ENCODE peak calls at places on chromosomes 6 and 20, in nine cellular contexts. One of them, this sample, is unnamed.

GRCh38 chr20:49433387-49433786 is 49.1 kb downstream of the KCNB1 start:
- DNase-seq in endodermal cell: no peak
- DNase-seq in K562: no peak
- DNase-seq in pancreas: no peak
- DNase-seq in AG09319: no peak
- DNase-seq in fibroblast of lung: no peak
- DNase-seq in brain microvascular endothelial cell: no peak
- DNase-seq in cardiac muscle cell: no peak
- DNase-seq in breast epithelium: no peak
- DNase-seq in this sample: no peak

GRCh38 chr6:41408982-41409381 is 73.6 kb downstream of the NCR2 start:
- DNase-seq in endodermal cell: peak
- DNase-seq in K562: no peak
- DNase-seq in pancreas: no peak
- DNase-seq in AG09319: no peak
- DNase-seq in fibroblast of lung: no peak
- DNase-seq in brain microvascular endothelial cell: no peak
- DNase-seq in cardiac muscle cell: no peak
- DNase-seq in breast epithelium: no peak
- DNase-seq in this sample: no peak

GRCh38 chr20:51108638-51109363 is 85.9 kb upstream of the KCNG1 start:
- DNase-seq in endodermal cell: no peak
- DNase-seq in K562: no peak
- DNase-seq in pancreas: no peak
- DNase-seq in AG09319: no peak
- DNase-seq in fibroblast of lung: no peak
- DNase-seq in brain microvascular endothelial cell: no peak
- DNase-seq in cardiac muscle cell: no peak
- DNase-seq in breast epithelium: no peak
- DNase-seq in this sample: no peak

GRCh38 chr6:100988391-100988999 is 107.4 kb upstream of the ASCC3 start:
- DNase-seq in endodermal cell: no peak
- DNase-seq in K562: no peak
- DNase-seq in pancreas: no peak
- DNase-seq in AG09319: no peak
- DNase-seq in fibroblast of lung: no peak
- DNase-seq in brain microvascular endothelial cell: no peak
- DNase-seq in cardiac muscle cell: no peak
- DNase-seq in breast epithelium: no peak
- DNase-seq in this sample: no peak

GRCh38 chr20:22456109-22456508 is 128.3 kb downstream of the FOXA2 start:
- DNase-seq in endodermal cell: peak
- DNase-seq in K562: no peak
- DNase-seq in pancreas: no peak
- DNase-seq in AG09319: no peak
- DNase-seq in fibroblast of lung: no peak
- DNase-seq in brain microvascular endothelial cell: no peak
- DNase-seq in cardiac muscle cell: no peak
- DNase-seq in breast epithelium: no peak
- DNase-seq in this sample: no peak

GRCh38 chr6:35008858-35009257 is 119.8 kb downstream of the ANKS1A start:
- DNase-seq in endodermal cell: no peak
- DNase-seq in K562: no peak
- DNase-seq in pancreas: no peak
- DNase-seq in AG09319: no peak
- DNase-seq in fibroblast of lung: no peak
- DNase-seq in brain microvascular endothelial cell: no peak
- DNase-seq in cardiac muscle cell: no peak
- DNase-seq in breast epithelium: no peak
- DNase-seq in this sample: no peak

GRCh38 chr6:125340946-125341345 is 39.2 kb upstream of the HDDC2 start:
- DNase-seq in endodermal cell: no peak
- DNase-seq in K562: no peak
- DNase-seq in pancreas: no peak
- DNase-seq in AG09319: no peak
- DNase-seq in fibroblast of lung: no peak
- DNase-seq in brain microvascular endothelial cell: no peak
- DNase-seq in cardiac muscle cell: no peak
- DNase-seq in breast epithelium: no peak
- DNase-seq in this sample: no peak

GRCh38 chr6:170029416-170030283 is 261.2 kb downstream of the DLL1 start:
- DNase-seq in endodermal cell: no peak
- DNase-seq in K562: no peak
- DNase-seq in pancreas: peak
- DNase-seq in AG09319: no peak
- DNase-seq in fibroblast of lung: no peak
- DNase-seq in brain microvascular endothelial cell: no peak
- DNase-seq in cardiac muscle cell: no peak
- DNase-seq in breast epithelium: peak
- DNase-seq in this sample: no peak

GRCh38 chr6:44869321-44869897 is 458.7 kb upstream of the RUNX2 start:
- DNase-seq in endodermal cell: no peak
- DNase-seq in K562: no peak
- DNase-seq in pancreas: no peak
- DNase-seq in AG09319: no peak
- DNase-seq in fibroblast of lung: no peak
- DNase-seq in brain microvascular endothelial cell: no peak
- DNase-seq in cardiac muscle cell: no peak
- DNase-seq in breast epithelium: no peak
- DNase-seq in this sample: no peak

GRCh38 chr6:140001851-140002301 is 627.4 kb upstream of the CITED2 start:
- DNase-seq in endodermal cell: no peak
- DNase-seq in K562: no peak
- DNase-seq in pancreas: no peak
- DNase-seq in AG09319: peak
- DNase-seq in fibroblast of lung: peak
- DNase-seq in brain microvascular endothelial cell: no peak
- DNase-seq in cardiac muscle cell: no peak
- DNase-seq in breast epithelium: no peak
- DNase-seq in this sample: no peak

GRCh38 chr6:140001005-140001404 is 626.6 kb upstream of the CITED2 start:
- DNase-seq in endodermal cell: no peak
- DNase-seq in K562: no peak
- DNase-seq in pancreas: no peak
- DNase-seq in AG09319: no peak
- DNase-seq in fibroblast of lung: no peak
- DNase-seq in brain microvascular endothelial cell: no peak
- DNase-seq in cardiac muscle cell: no peak
- DNase-seq in breast epithelium: no peak
- DNase-seq in this sample: no peak

GRCh38 chr6:139990865-139991264 is 616.4 kb upstream of the CITED2 start:
- DNase-seq in endodermal cell: no peak
- DNase-seq in K562: no peak
- DNase-seq in pancreas: no peak
- DNase-seq in AG09319: no peak
- DNase-seq in fibroblast of lung: peak
- DNase-seq in brain microvascular endothelial cell: peak
- DNase-seq in cardiac muscle cell: peak
- DNase-seq in breast epithelium: no peak
- DNase-seq in this sample: no peak

DNA sequence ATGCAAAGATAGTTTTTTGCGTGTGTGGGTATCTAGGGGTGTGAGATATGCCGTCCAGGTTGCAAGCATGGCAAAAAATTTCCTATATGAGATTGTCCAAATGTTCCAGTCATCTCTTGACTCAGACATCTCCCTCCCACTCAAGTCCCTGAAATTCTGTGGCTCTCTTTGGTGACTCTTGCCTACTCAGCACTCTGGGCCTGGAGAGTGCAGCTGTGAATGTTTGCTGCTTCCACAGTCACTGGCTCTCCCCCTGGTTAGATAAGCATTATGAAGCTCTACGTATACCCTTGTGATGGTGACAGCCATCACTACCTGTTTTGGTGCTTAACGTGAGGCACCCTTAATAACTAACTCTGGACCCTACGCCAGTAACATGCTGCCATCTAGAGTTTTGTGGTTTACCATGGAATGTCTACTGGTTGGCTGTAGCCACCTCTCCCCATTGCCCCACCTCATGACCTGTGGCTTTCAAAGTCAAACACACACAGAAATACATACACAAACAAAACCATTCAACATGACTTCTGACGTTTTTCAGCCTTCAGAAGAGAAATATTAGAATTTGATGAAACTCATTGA is 621.9 kb upstream of the CITED2 start:
- DNase-seq in endodermal cell: peak
- DNase-seq in K562: no peak
- DNase-seq in pancreas: no peak
- DNase-seq in AG09319: no peak
- DNase-seq in fibroblast of lung: peak
- DNase-seq in brain microvascular endothelial cell: no peak
- DNase-seq in cardiac muscle cell: peak
- DNase-seq in breast epithelium: no peak
- DNase-seq in this sample: no peak
- TF ChIP-seq CTCF in endodermal cell: peak
- TF ChIP-seq CTCF in K562: peak
- TF ChIP-seq CTCF in pancreas: no peak
- TF ChIP-seq CTCF in AG09319: no peak
- TF ChIP-seq CTCF in fibroblast of lung: no peak
- TF ChIP-seq CTCF in brain microvascular endothelial cell: peak
- TF ChIP-seq CTCF in cardiac muscle cell: no peak
- TF ChIP-seq CTCF in breast epithelium: no peak
- TF ChIP-seq CTCF in this sample: no peak

DNA sequence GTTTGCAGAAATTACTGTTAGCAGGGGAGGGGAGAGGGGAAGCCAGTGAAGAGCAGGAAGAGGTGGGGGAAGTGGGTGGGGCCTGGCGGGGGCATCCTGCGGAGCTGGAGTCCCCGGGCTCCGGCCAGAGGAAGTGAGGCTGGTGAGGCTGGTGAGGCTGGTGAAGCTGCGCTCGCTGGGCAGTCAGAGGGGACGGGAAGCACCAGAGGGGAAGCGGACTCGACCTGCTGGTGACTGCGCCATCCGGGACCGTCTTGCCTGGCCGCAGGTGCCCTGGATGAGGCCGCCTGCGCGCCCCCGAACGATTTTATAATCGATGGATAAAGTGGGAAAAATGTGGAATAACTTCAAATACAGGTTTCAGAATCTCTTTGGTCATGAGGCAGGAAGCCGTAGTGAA is 635.3 kb upstream of the MARCKS start:
- DNase-seq in endodermal cell: no peak
- DNase-seq in K562: no peak
- DNase-seq in pancreas: no peak
- DNase-seq in AG09319: no peak
- DNase-seq in fibroblast of lung: no peak
- DNase-seq in brain microvascular endothelial cell: no peak
- DNase-seq in cardiac muscle cell: no peak
- DNase-seq in breast epithelium: no peak
- DNase-seq in this sample: no peak
- TF ChIP-seq CTCF in endodermal cell: no peak
- TF ChIP-seq CTCF in K562: no peak
- TF ChIP-seq CTCF in pancreas: no peak
- TF ChIP-seq CTCF in AG09319: no peak
- TF ChIP-seq CTCF in fibroblast of lung: no peak
- TF ChIP-seq CTCF in brain microvascular endothelial cell: no peak
- TF ChIP-seq CTCF in cardiac muscle cell: no peak
- TF ChIP-seq CTCF in breast epithelium: no peak
- TF ChIP-seq CTCF in this sample: no peak

GRCh38 chr6:26538572-26538902 is 371 bp downstream of the HMGN4 start:
- DNase-seq in endodermal cell: no peak
- DNase-seq in K562: no peak
- DNase-seq in pancreas: no peak
- DNase-seq in AG09319: no peak
- DNase-seq in fibroblast of lung: no peak
- DNase-seq in brain microvascular endothelial cell: no peak
- DNase-seq in cardiac muscle cell: peak
- DNase-seq in breast epithelium: no peak
- DNase-seq in this sample: no peak

GRCh38 chr6:26538936-26539615 is 910 bp downstream of the HMGN4 start:
- DNase-seq in endodermal cell: no peak
- DNase-seq in K562: no peak
- DNase-seq in pancreas: no peak
- DNase-seq in AG09319: no peak
- DNase-seq in fibroblast of lung: no peak
- DNase-seq in brain microvascular endothelial cell: no peak
- DNase-seq in cardiac muscle cell: no peak
- DNase-seq in breast epithelium: no peak
- DNase-seq in this sample: no peak

GRCh38 chr6:26537160-26537845 is 863 bp upstream of the HMGN4 start:
- DNase-seq in endodermal cell: peak
- DNase-seq in K562: peak
- DNase-seq in pancreas: peak
- DNase-seq in AG09319: peak
- DNase-seq in fibroblast of lung: peak
- DNase-seq in brain microvascular endothelial cell: peak
- DNase-seq in cardiac muscle cell: peak
- DNase-seq in breast epithelium: peak
- DNase-seq in this sample: no peak

GRCh38 chr6:26536571-26537159 is 1.5 kb upstream of the HMGN4 start:
- DNase-seq in endodermal cell: peak
- DNase-seq in K562: no peak
- DNase-seq in pancreas: no peak
- DNase-seq in AG09319: no peak
- DNase-seq in fibroblast of lung: peak
- DNase-seq in brain microvascular endothelial cell: peak
- DNase-seq in cardiac muscle cell: peak
- DNase-seq in breast epithelium: no peak
- DNase-seq in this sample: no peak

GRCh38 chr6:26537846-26538571 is at the start of gene HMGN4:
- DNase-seq in endodermal cell: peak
- DNase-seq in K562: peak
- DNase-seq in pancreas: peak
- DNase-seq in AG09319: peak
- DNase-seq in fibroblast of lung: peak
- DNase-seq in brain microvascular endothelial cell: peak
- DNase-seq in cardiac muscle cell: peak
- DNase-seq in breast epithelium: peak
- DNase-seq in this sample: no peak
- TF ChIP-seq CTCF in endodermal cell: peak
- TF ChIP-seq CTCF in K562: peak
- TF ChIP-seq CTCF in pancreas: no peak
- TF ChIP-seq CTCF in AG09319: peak
- TF ChIP-seq CTCF in fibroblast of lung: no peak
- TF ChIP-seq CTCF in brain microvascular endothelial cell: no peak
- TF ChIP-seq CTCF in cardiac muscle cell: peak
- TF ChIP-seq CTCF in breast epithelium: no peak
- TF ChIP-seq CTCF in this sample: no peak

GRCh38 chr20:61186771-61187170 is 65.3 kb upstream of the CDH4 start:
- DNase-seq in endodermal cell: no peak
- DNase-seq in K562: no peak
- DNase-seq in pancreas: no peak
- DNase-seq in AG09319: no peak
- DNase-seq in fibroblast of lung: peak
- DNase-seq in brain microvascular endothelial cell: peak
- DNase-seq in cardiac muscle cell: no peak
- DNase-seq in breast epithelium: no peak
- DNase-seq in this sample: no peak
- TF ChIP-seq CTCF in endodermal cell: no peak
- TF ChIP-seq CTCF in K562: no peak
- TF ChIP-seq CTCF in pancreas: no peak
- TF ChIP-seq CTCF in AG09319: no peak
- TF ChIP-seq CTCF in fibroblast of lung: no peak
- TF ChIP-seq CTCF in brain microvascular endothelial cell: no peak
- TF ChIP-seq CTCF in cardiac muscle cell: no peak
- TF ChIP-seq CTCF in breast epithelium: no peak
- TF ChIP-seq CTCF in this sample: no peak

This sample was measured in vagina.